ENCODE peak calls at places on chromosomes 4 and X, in eight cellular contexts. P is pancreas; O is kidney epithelial cell; Q is brain microvascular endothelial cell; Z is GM13977; K is astrocyte of the cerebellum; S is bronchial epithelial cell; Y is CD4-positive, alpha-beta T cell. I is an unnamed sample.

GRCh38 chr4:7342581-7343352 is 92.0 kb downstream of the PSAPL1 start:
- DNase-seq in P (peak), O (no peak), Q (no peak), Z (no peak), K (no peak), S (no peak), Y (no peak), I (no peak)

GRCh38 chr4:76208005-76208765 is 5.4 kb downstream of the SCARB2 start:
- DNase-seq in P (peak), O (no peak), Q (peak), Z (no peak), K (no peak), S (peak), Y (no peak), I (peak)

GRCh38 chr4:161148051-161148450 is 1015.7 kb downstream of the FSTL5 start:
- DNase-seq in P (no peak), O (no peak), Q (no peak), Z (no peak), K (no peak), S (no peak), Y (no peak), I (no peak)

GRCh38 chr4:151641167-151641566 is 119.6 kb downstream of the GATB start:
- DNase-seq in P (no peak), O (no peak), Q (peak), Z (no peak), K (no peak), S (peak), Y (no peak), I (no peak)

GRCh38 chr4:45043916-45044315 is 317.6 kb upstream of the GNPDA2 start:
- DNase-seq in P (no peak), O (no peak), Q (no peak), Z (no peak), K (no peak), S (no peak), Y (no peak), I (no peak)

GRCh38 chr4:155007660-155008176 is 200.7 kb upstream of the NPY2R start:
- DNase-seq in P (no peak), O (no peak), Q (no peak), Z (no peak), K (no peak), S (peak), Y (no peak), I (no peak)

GRCh38 chr4:74426101-74426500 is 18.8 kb upstream of the AREG start:
- DNase-seq in P (no peak), O (no peak), Q (peak), Z (no peak), K (peak), S (peak), Y (no peak), I (no peak)

GRCh38 chrX:13967636-13968035 is 62.1 kb downstream of the GEMIN8 start:
- DNase-seq in P (no peak), O (no peak), Q (no peak), Z (no peak), K (no peak), S (no peak), Y (no peak), I (no peak)

GRCh38 chr4:536351-536972 is 37.5 kb downstream of the PIGG start:
- DNase-seq in P (no peak), O (no peak), Q (no peak), Z (no peak), K (no peak), S (no peak), Y (no peak), I (no peak)

GRCh38 chr4:26856906-26857277 is 3.7 kb upstream of the STIM2 start:
- DNase-seq in P (no peak), O (no peak), Q (no peak), Z (no peak), K (no peak), S (no peak), Y (no peak), I (no peak)

GRCh38 chr4:111806331-111806730 is 338.9 kb upstream of the FAM241A start:
- DNase-seq in P (no peak), O (no peak), Q (peak), Z (no peak), K (no peak), S (no peak), Y (no peak), I (no peak)

GRCh38 chr4:71132486-71132885 is 139.0 kb downstream of the DCK start:
- DNase-seq in P (no peak), O (no peak), Q (no peak), Z (no peak), K (no peak), S (no peak), Y (no peak), I (no peak)

GRCh38 chr4:55989716-55990115 is 41.0 kb downstream of the CEP135 start:
- DNase-seq in P (no peak), O (no peak), Q (no peak), Z (no peak), K (no peak), S (no peak), Y (no peak), I (no peak)

GRCh38 chrX:677376-677775 is 46.8 kb downstream of the SHOX start:
- DNase-seq in P (no peak), O (no peak), Q (no peak), Z (no peak), K (no peak), S (no peak), Y (no peak), I (no peak)

GRCh38 chr4:38925492-38926418 is 58.1 kb downstream of the FAM114A1 start:
- DNase-seq in P (no peak), O (no peak), Q (no peak), Z (no peak), K (no peak), S (no peak), Y (no peak), I (no peak)

GRCh38 chr4:2059034-2059725 is at the start of gene NAT8L:
- DNase-seq in P (peak), O (no peak), Q (no peak), Z (peak), K (no peak), S (no peak), Y (no peak), I (no peak)

GRCh38 chr4:180665994-180666818 is 1577.0 kb upstream of the TENM3 start:
- DNase-seq in P (no peak), O (peak), Q (peak), Z (peak), K (peak), S (peak), Y (no peak), I (peak)

GRCh38 chr4:172356002-172356401 is 542.8 kb downstream of the GALNTL6 start:
- DNase-seq in P (no peak), O (peak), Q (no peak), Z (no peak), K (peak), S (no peak), Y (no peak), I (no peak)

GRCh38 chr4:149788286-149788685 is 27.4 kb downstream of the IQCM start:
- DNase-seq in P (no peak), O (no peak), Q (no peak), Z (no peak), K (no peak), S (no peak), Y (no peak), I (no peak)

GRCh38 chr4:185020863-185021761 is 2.8 kb downstream of the HELT start:
- DNase-seq in P (no peak), O (no peak), Q (no peak), Z (no peak), K (no peak), S (no peak), Y (no peak), I (no peak)

GRCh38 chr4:42436950-42437349 is 39.7 kb downstream of the SHISA3 start:
- DNase-seq in P (no peak), O (no peak), Q (no peak), Z (no peak), K (no peak), S (no peak), Y (no peak), I (no peak)

GRCh38 chrX:8848921-8849320 is 47.7 kb upstream of the FAM9A start:
- DNase-seq in P (no peak), O (peak), Q (no peak), Z (no peak), K (no peak), S (peak), Y (no peak), I (no peak)

GRCh38 chrX:18931972-18932371 is 51.9 kb downstream of the PHKA2 start:
- DNase-seq in P (no peak), O (no peak), Q (peak), Z (no peak), K (no peak), S (peak), Y (no peak), I (peak)

GRCh38 chrX:74383611-74384010 is 37.7 kb upstream of the SLC16A2 start:
- DNase-seq in P (no peak), O (peak), Q (peak), Z (peak), K (peak), S (peak), Y (no peak), I (peak)

GRCh38 chr4:12791536-12791935 is 692.6 kb downstream of the RAB28 start:
- DNase-seq in P (no peak), O (no peak), Q (peak), Z (no peak), K (no peak), S (no peak), Y (no peak), I (no peak)

GRCh38 chrX:34863906-34864305 is 78.7 kb upstream of the FAM47B start:
- DNase-seq in P (no peak), O (no peak), Q (no peak), Z (no peak), K (no peak), S (no peak), Y (no peak), I (no peak)

GRCh38 chr4:160353548-160353947 is 1250.7 kb downstream of the RAPGEF2 start:
- DNase-seq in P (no peak), O (no peak), Q (no peak), Z (no peak), K (peak), S (no peak), Y (no peak), I (no peak)

GRCh38 chr4:128349921-128350320 is 62.3 kb upstream of the PGRMC2 start:
- DNase-seq in P (no peak), O (no peak), Q (peak), Z (no peak), K (no peak), S (no peak), Y (no peak), I (no peak)
- TF ChIP-seq CTCF in P (no peak), O (no peak), Q (no peak), Z (no peak), K (no peak), S (no peak), Y (no peak), I (no peak)

GRCh38 chr4:157127571-157127970 is 51.6 kb downstream of the GLRB start:
- DNase-seq in P (no peak), O (no peak), Q (no peak), Z (no peak), K (no peak), S (no peak), Y (no peak), I (no peak)

DNA sequence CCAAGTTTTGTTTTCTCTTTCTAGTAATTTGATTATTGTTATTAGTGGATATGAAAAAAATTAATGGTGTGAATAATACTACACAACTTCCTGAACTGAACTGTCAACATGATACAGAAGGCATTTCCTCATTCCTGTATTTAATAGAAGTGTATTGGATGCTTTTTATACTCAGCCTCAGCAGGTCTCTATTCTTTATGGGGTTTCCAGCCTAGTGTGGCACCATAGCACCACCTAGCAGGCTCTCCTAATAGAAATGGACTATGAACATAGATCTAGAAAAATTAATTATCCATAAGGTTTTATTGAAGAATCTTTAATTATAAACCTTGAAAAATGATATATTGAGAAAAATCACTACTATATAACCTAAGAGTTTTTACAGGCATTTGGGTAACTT is 52.4 kb downstream of the GLRB start:
- DNase-seq in P (no peak), O (no peak), Q (peak), Z (no peak), K (peak), S (peak), Y (no peak), I (no peak)
- TF ChIP-seq CTCF in P (no peak), O (peak), Q (peak), Z (no peak), K (peak), S (peak), Y (no peak), I (no peak)

GRCh38 chr4:48546336-48546735 is 56.3 kb downstream of the ZAR1 start:
- DNase-seq in P (no peak), O (no peak), Q (peak), Z (no peak), K (peak), S (peak), Y (peak), I (no peak)
- TF ChIP-seq CTCF in P (peak), O (peak), Q (peak), Z (peak), K (peak), S (peak), Y (peak), I (no peak)

GRCh38 chr4:116829187-116829586 is 256.2 kb downstream of the TRAM1L1 start:
- DNase-seq in P (no peak), O (no peak), Q (no peak), Z (no peak), K (no peak), S (no peak), Y (no peak), I (no peak)
- TF ChIP-seq CTCF in P (no peak), O (no peak), Q (no peak), Z (no peak), K (no peak), S (no peak), Y (no peak), I (no peak)

GRCh38 chrX:112760697-112761096 is 79.9 kb downstream of the AMOT start:
- DNase-seq in P (no peak), O (no peak), Q (no peak), Z (peak), K (no peak), S (no peak), Y (no peak), I (no peak)
- TF ChIP-seq CTCF in P (no peak), O (no peak), Q (no peak), Z (peak), K (peak), S (no peak), Y (no peak), I (no peak)

GRCh38 chr4:46386570-46386969 is 3.4 kb downstream of the GABRA2 start:
- DNase-seq in P (no peak), O (no peak), Q (no peak), Z (no peak), K (no peak), S (no peak), Y (no peak), I (no peak)

GRCh38 chr4:46389301-46389761 is 597 bp downstream of the GABRA2 start:
- DNase-seq in P (peak), O (no peak), Q (no peak), Z (peak), K (no peak), S (no peak), Y (no peak), I (peak)

GRCh38 chr4:46388860-46389259 is 1.1 kb downstream of the GABRA2 start:
- DNase-seq in P (no peak), O (no peak), Q (no peak), Z (no peak), K (no peak), S (no peak), Y (no peak), I (no peak)

GRCh38 chr4:46390353-46391058 is 578 bp upstream of the GABRA2 start:
- DNase-seq in P (peak), O (no peak), Q (no peak), Z (no peak), K (no peak), S (no peak), Y (no peak), I (no peak)

DNA sequence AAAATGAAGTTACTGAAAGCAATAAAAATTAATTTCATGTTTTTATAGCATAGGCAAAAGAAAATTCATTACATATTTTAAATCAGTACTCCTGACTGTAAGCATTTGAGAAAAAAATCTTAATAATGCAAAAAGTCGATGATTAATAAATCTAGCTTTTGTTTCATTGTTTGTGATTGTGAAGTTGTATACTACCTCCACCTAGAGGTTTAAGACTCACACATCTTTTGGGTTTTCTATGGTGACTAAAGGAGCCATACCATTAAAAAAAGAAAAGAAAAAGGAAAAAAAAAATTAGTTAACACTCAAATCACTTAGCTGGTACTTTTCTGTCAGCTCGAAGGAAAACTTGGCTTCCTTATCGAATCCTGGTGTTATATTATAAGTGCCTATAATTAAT is 2.0 kb downstream of the GABRA2 start:
- DNase-seq in P (no peak), O (no peak), Q (no peak), Z (no peak), K (no peak), S (no peak), Y (no peak), I (no peak)
- TF ChIP-seq CTCF in P (no peak), O (no peak), Q (no peak), Z (no peak), K (no peak), S (no peak), Y (no peak), I (no peak)

GRCh38 chr4:21192367-21192766 is 492.1 kb downstream of the PACRGL start:
- DNase-seq in P (no peak), O (no peak), Q (no peak), Z (no peak), K (no peak), S (no peak), Y (no peak), I (no peak)
- TF ChIP-seq CTCF in P (no peak), O (no peak), Q (no peak), Z (no peak), K (no peak), S (no peak), Y (no peak), I (no peak)

I was measured in colonic mucosa.